ENCODE peak calls at places on chromosome 6, in seven cellular contexts. H, X, W, E, C, V and M are unnamed samples.

GRCh38 chr6:168030881-168031280 is 33.4 kb downstream of the KIF25 start:
- DNase-seq in H (no peak), X (no peak), W (no peak), E (no peak), C (no peak), V (no peak), M (no peak)

GRCh38 chr6:1872649-1873131 is 263.0 kb downstream of the FOXC1 start:
- DNase-seq in H (no peak), X (no peak), W (peak; percentile 95), E (peak; percentile 25), C (peak; percentile 52), V (no peak), M (no peak)

GRCh38 chr6:16132909-16133308 is 4.0 kb downstream of the MYLIP start:
- DNase-seq in H (no peak), X (no peak), W (no peak), E (no peak), C (no peak), V (peak; percentile 16), M (no peak)

GRCh38 chr6:144439016-144439415 is 153.9 kb downstream of the UTRN start:
- DNase-seq in H (no peak), X (no peak), W (no peak), E (no peak), C (no peak), V (no peak), M (no peak)

GRCh38 chr6:169008641-169009040 is 245.0 kb downstream of the THBS2 start:
- DNase-seq in H (no peak), X (no peak), W (peak; percentile 52), E (no peak), C (no peak), V (no peak), M (no peak)

GRCh38 chr6:170096191-170096802 is 194.6 kb downstream of the DLL1 start:
- DNase-seq in H (no peak), X (no peak), W (peak; percentile 7), E (no peak), C (peak; percentile 44), V (no peak), M (no peak)

GRCh38 chr6:118284736-118285360 is 263.2 kb upstream of the PLN start:
- DNase-seq in H (no peak), X (no peak), W (peak; percentile 35), E (peak; percentile 47), C (no peak), V (no peak), M (no peak)

GRCh38 chr6:20814494-20814893 is 280.2 kb downstream of the CDKAL1 start:
- DNase-seq in H (no peak), X (peak; percentile 41), W (no peak), E (no peak), C (no peak), V (no peak), M (no peak)

GRCh38 chr6:20805027-20805426 is 270.8 kb downstream of the CDKAL1 start:
- DNase-seq in H (no peak), X (no peak), W (no peak), E (no peak), C (no peak), V (no peak), M (no peak)

GRCh38 chr6:27280064-27280539 is 32.0 kb downstream of the POM121L2 start:
- DNase-seq in H (no peak), X (peak; percentile 50), W (peak; percentile 64), E (peak; percentile 61), C (peak; percentile 63), V (no peak), M (no peak)

GRCh38 chr6:77454386-77454785 is 8.9 kb downstream of the HTR1B start:
- DNase-seq in H (no peak), X (peak; percentile 83), W (no peak), E (no peak), C (no peak), V (no peak), M (no peak)

GRCh38 chr6:106381223-106381622 is 20.7 kb downstream of the CRYBG1 start:
- DNase-seq in H (no peak), X (peak; percentile 82), W (no peak), E (no peak), C (no peak), V (no peak), M (no peak)

GRCh38 chr6:166630421-166630820 is 3.4 kb upstream of the RPS6KA2 start:
- DNase-seq in H (no peak), X (no peak), W (no peak), E (no peak), C (no peak), V (no peak), M (no peak)

GRCh38 chr6:32369678-32370077 is 2.0 kb downstream of the TSBP1 start:
- DNase-seq in H (no peak), X (peak; percentile 96), W (no peak), E (peak; percentile 75), C (no peak), V (no peak), M (no peak)

GRCh38 chr6:136083540-136083939 is 166.6 kb downstream of the MTFR2 start:
- DNase-seq in H (no peak), X (no peak), W (no peak), E (no peak), C (no peak), V (no peak), M (no peak)

GRCh38 chr6:20755631-20756030 is 221.4 kb downstream of the CDKAL1 start:
- DNase-seq in H (no peak), X (peak; percentile 11), W (no peak), E (peak; percentile 31), C (no peak), V (no peak), M (no peak)

GRCh38 chr6:12345694-12346058 is 55.5 kb downstream of the EDN1 start:
- DNase-seq in H (no peak), X (no peak), W (no peak), E (peak; percentile 81), C (no peak), V (no peak), M (no peak)

GRCh38 chr6:26290941-26291340 is 74.1 kb upstream of the BTN3A2 start:
- DNase-seq in H (no peak), X (peak; percentile 19), W (no peak), E (no peak), C (no peak), V (no peak), M (no peak)

GRCh38 chr6:132153221-132153896 is 202.2 kb upstream of the CCN2 start:
- DNase-seq in H (no peak), X (no peak), W (no peak), E (peak; percentile 94), C (no peak), V (no peak), M (no peak)

GRCh38 chr6:72787521-72788031 is 165.7 kb downstream of the KCNQ5 start:
- DNase-seq in H (no peak), X (peak; percentile 100), W (no peak), E (peak; percentile 92), C (peak; percentile 36), V (no peak), M (no peak)

GRCh38 chr6:100617633-100618348 is 153.1 kb upstream of the SIM1 start:
- DNase-seq in H (no peak), X (peak; percentile 84), W (no peak), E (no peak), C (no peak), V (no peak), M (no peak)

GRCh38 chr6:118305081-118305480 is 243.0 kb upstream of the PLN start:
- DNase-seq in H (no peak), X (no peak), W (no peak), E (no peak), C (no peak), V (no peak), M (no peak)

GRCh38 chr6:17098538-17098937 is 3.3 kb upstream of the STMND1 start:
- DNase-seq in H (no peak), X (peak; percentile 51), W (no peak), E (peak; percentile 19), C (no peak), V (no peak), M (no peak)

GRCh38 chr6:13485303-13485702 is 2.1 kb downstream of the GFOD1 start:
- DNase-seq in H (no peak), X (no peak), W (no peak), E (no peak), C (no peak), V (no peak), M (no peak)

GRCh38 chr6:24836116-24836515 is 37.4 kb upstream of the ARMH2 start:
- DNase-seq in H (no peak), X (no peak), W (peak; percentile 37), E (no peak), C (no peak), V (no peak), M (no peak)

GRCh38 chr6:36387440-36388303 is at the start of gene ETV7:
- DNase-seq in H (no peak), X (no peak), W (no peak), E (peak; percentile 17), C (peak; percentile 53), V (no peak), M (no peak)

GRCh38 chr6:43495409-43495941 is 14.7 kb downstream of the LRRC73 start:
- DNase-seq in H (no peak), X (peak; percentile 47), W (no peak), E (no peak), C (no peak), V (no peak), M (no peak)

GRCh38 chr6:124927806-124928205 is 34.4 kb upstream of the RNF217 start:
- DNase-seq in H (no peak), X (peak; percentile 84), W (no peak), E (peak; percentile 7), C (no peak), V (no peak), M (no peak)

GRCh38 chr6:61586934-61587537 is 699.0 kb downstream of the KHDRBS2 start:
- DNase-seq in H (no peak), X (no peak), W (no peak), E (no peak), C (no peak), V (no peak), M (no peak)

GRCh38 chr6:130503146-130503545 is 137.3 kb downstream of the TMEM200A start:
- DNase-seq in H (no peak), X (peak; percentile 46), W (no peak), E (peak; percentile 92), C (no peak), V (no peak), M (no peak)

GRCh38 chr6:33620584-33621395 is at the start of gene ITPR3:
- DNase-seq in H (no peak), X (peak; percentile 67), W (peak; percentile 72), E (peak; percentile 92), C (peak; percentile 57), V (peak; percentile 72), M (no peak)